ENCODE peak calls at places on chromosomes 11 and 22, in ten cellular contexts. V is amniotic stem cell, D is anterior cingulate cortex, K is T-cell, L is NCI-H748 treated with DMSO at 0.1 percent for 48 hours, G is brain microvascular endothelial cell, S is cardiac fibroblast, J is prostate gland, U is RWPE1, R is HTR-8/SVneo. C is an unnamed sample.

GRCh38 chr11:76670475-76671235 is at the start of gene LRRC32:
- DNase-seq in V (no peak), D (no peak), K (no peak), L (no peak), G (no peak), S (peak), J (no peak), U (no peak), R (no peak), C (no peak)

GRCh38 chr11:116224154-116224888 is 548.5 kb downstream of the BUD13 start:
- DNase-seq in V (no peak), D (peak), K (peak), L (peak), G (peak), S (peak), J (peak), U (peak), R (peak), C (peak)

GRCh38 chr11:9943346-9944110 is 279.7 kb downstream of the SWAP70 start:
- DNase-seq in V (no peak), D (no peak), K (no peak), L (no peak), G (peak), S (peak), J (no peak), U (peak), R (no peak), C (no peak)

GRCh38 chr22:43449205-43449830 is 37.5 kb downstream of the MPPED1 start:
- DNase-seq in V (no peak), D (no peak), K (no peak), L (no peak), G (no peak), S (no peak), J (no peak), U (peak), R (no peak), C (no peak)

GRCh38 chr22:23803001-23803819 is 16.4 kb downstream of the SMARCB1 start:
- DNase-seq in V (no peak), D (no peak), K (no peak), L (no peak), G (no peak), S (no peak), J (no peak), U (no peak), R (no peak), C (no peak)

GRCh38 chr22:45460288-45461109 is 42.2 kb upstream of the FBLN1 start:
- DNase-seq in V (no peak), D (no peak), K (no peak), L (no peak), G (no peak), S (peak), J (no peak), U (no peak), R (no peak), C (no peak)

GRCh38 chr11:68010058-68011041 is at the start of gene ALDH3B1:
- DNase-seq in V (peak), D (peak), K (no peak), L (no peak), G (peak), S (peak), J (peak), U (peak), R (peak), C (peak)

GRCh38 chr11:92204731-92205130 is 19.9 kb upstream of the FAT3 start:
- DNase-seq in V (no peak), D (no peak), K (no peak), L (no peak), G (no peak), S (peak), J (no peak), U (no peak), R (no peak), C (peak)

GRCh38 chr11:133355095-133355494 is 177.2 kb downstream of the OPCML start:
- DNase-seq in V (no peak), D (no peak), K (no peak), L (no peak), G (no peak), S (no peak), J (no peak), U (no peak), R (no peak), C (no peak)

GRCh38 chr11:47285969-47286770 is 16.2 kb downstream of the MADD start:
- DNase-seq in V (no peak), D (no peak), K (no peak), L (no peak), G (no peak), S (no peak), J (no peak), U (no peak), R (no peak), C (no peak)

GRCh38 chr22:45196308-45196707 is 32.6 kb downstream of the NUP50 start:
- DNase-seq in V (no peak), D (no peak), K (no peak), L (no peak), G (no peak), S (no peak), J (no peak), U (no peak), R (no peak), C (no peak)

GRCh38 chr22:19823638-19824196 is 31.0 kb downstream of the GNB1L start:
- DNase-seq in V (no peak), D (no peak), K (no peak), L (no peak), G (no peak), S (no peak), J (no peak), U (peak), R (no peak), C (no peak)

GRCh38 chr22:23325183-23325582 is 144.9 kb downstream of the BCR start:
- DNase-seq in V (no peak), D (no peak), K (no peak), L (no peak), G (no peak), S (no peak), J (no peak), U (no peak), R (no peak), C (no peak)

GRCh38 chr11:2092956-2093412 is 46.2 kb downstream of the IGF2 start:
- DNase-seq in V (no peak), D (no peak), K (peak), L (no peak), G (peak), S (peak), J (peak), U (peak), R (peak), C (peak)

GRCh38 chr11:90434858-90435257 is 212.0 kb upstream of the CHORDC1 start:
- DNase-seq in V (no peak), D (no peak), K (no peak), L (no peak), G (peak), S (no peak), J (peak), U (no peak), R (no peak), C (no peak)

GRCh38 chr11:72585762-72586590 is 88.2 kb downstream of the PDE2A start:
- DNase-seq in V (peak), D (peak), K (peak), L (peak), G (peak), S (peak), J (peak), U (peak), R (peak), C (peak)

GRCh38 chr11:72239296-72239848 is 4.6 kb downstream of the PHOX2A start:
- DNase-seq in V (no peak), D (peak), K (no peak), L (no peak), G (no peak), S (peak), J (no peak), U (peak), R (no peak), C (no peak)

GRCh38 chr11:128318856-128319474 is 268.4 kb downstream of the ETS1 start:
- DNase-seq in V (no peak), D (no peak), K (peak), L (no peak), G (peak), S (no peak), J (no peak), U (no peak), R (no peak), C (no peak)

GRCh38 chr11:128766687-128767086 is 72.8 kb downstream of the FLI1 start:
- DNase-seq in V (no peak), D (no peak), K (no peak), L (no peak), G (no peak), S (peak), J (no peak), U (no peak), R (no peak), C (no peak)

GRCh38 chr11:62402226-62402625 is 16.6 kb upstream of the SCGB1A1 start:
- DNase-seq in V (no peak), D (no peak), K (peak), L (no peak), G (no peak), S (no peak), J (no peak), U (no peak), R (no peak), C (no peak)

GRCh38 chr11:12692238-12693074 is 18.2 kb downstream of the TEAD1 start:
- DNase-seq in V (peak), D (peak), K (no peak), L (no peak), G (peak), S (peak), J (peak), U (peak), R (peak), C (peak)

GRCh38 chr11:128448487-128448886 is 138.9 kb downstream of the ETS1 start:
- DNase-seq in V (peak), D (no peak), K (no peak), L (no peak), G (peak), S (no peak), J (no peak), U (peak), R (no peak), C (no peak)

GRCh38 chr22:22923379-22923778 is 35.8 kb downstream of the IGLL5 start:
- DNase-seq in V (no peak), D (no peak), K (no peak), L (no peak), G (no peak), S (no peak), J (no peak), U (no peak), R (no peak), C (no peak)

GRCh38 chr11:78151804-78152203 is 12.4 kb upstream of the ALG8 start:
- DNase-seq in V (no peak), D (no peak), K (no peak), L (no peak), G (no peak), S (no peak), J (no peak), U (no peak), R (no peak), C (no peak)

GRCh38 chr11:117072517-117073218 is 25.6 kb downstream of the SIK3 start:
- DNase-seq in V (peak), D (no peak), K (no peak), L (no peak), G (peak), S (peak), J (no peak), U (peak), R (peak), C (peak)

C was measured in DMS79 treated with DMSO at 0.1 percent for 48 hours.